ENCODE peak calls at places on chromosomes 3 and 15, in five cellular contexts. G is iris pigment epithelial cell; F is stimulated activated CD8-positive, alpha-beta memory T cell treated with anti-CD3 and anti-CD28 coated beads, Interleukin-15, amount 100 ng/mL, for 4 hours; W is A549; A is activated gamma-delta T cell treated with Interleukin-2 at 50 U/mL for 16 hours. E is an unnamed sample.

GRCh38 chr3:146221276-146221675 is 29.6 kb downstream of the PLSCR4 start:
- DNase-seq in G (peak), F (no peak), W (no peak), A (no peak), E (no peak)

GRCh38 chr15:31508656-31509055 is 182.0 kb downstream of the KLF13 start:
- DNase-seq in G (no peak), F (no peak), W (no peak), A (no peak), E (no peak)

GRCh38 chr15:101237161-101237775 is 14.6 kb downstream of the CHSY1 start:
- DNase-seq in G (peak), F (no peak), W (no peak), A (no peak), E (no peak)

GRCh38 chr15:65336767-65337435 is 32.4 kb downstream of the RNU5B-1 start:
- DNase-seq in G (no peak), F (no peak), W (no peak), A (no peak), E (no peak)

GRCh38 chr3:47916201-47916600 is 100.0 kb downstream of the MAP4 start:
- DNase-seq in G (no peak), F (no peak), W (no peak), A (no peak), E (no peak)

GRCh38 chr3:59818033-59818936 is 768.5 kb upstream of the CFAP20DC start:
- DNase-seq in G (peak), F (no peak), W (peak), A (no peak), E (no peak)

GRCh38 chr3:171257251-171258179 is 202.7 kb downstream of the TNIK start:
- DNase-seq in G (peak), F (no peak), W (no peak), A (no peak), E (no peak)

GRCh38 chr15:33443699-33444098 is 132.9 kb downstream of the RYR3 start:
- DNase-seq in G (no peak), F (no peak), W (no peak), A (no peak), E (no peak)

GRCh38 chr3:142925140-142925539 is 36.3 kb upstream of the PCOLCE2 start:
- DNase-seq in G (no peak), F (no peak), W (no peak), A (no peak), E (no peak)

GRCh38 chr15:48940508-48940907 is 23.2 kb downstream of the SHC4 start:
- DNase-seq in G (peak), F (no peak), W (peak), A (no peak), E (no peak)

GRCh38 chr3:58200846-58201355 is 9.9 kb downstream of the DNASE1L3 start:
- DNase-seq in G (no peak), F (no peak), W (no peak), A (no peak), E (no peak)

GRCh38 chr3:112390783-112391641 is 58.1 kb downstream of the CD200 start:
- DNase-seq in G (peak), F (no peak), W (no peak), A (no peak), E (no peak)

GRCh38 chr3:45347329-45348000 is 40.9 kb upstream of the LARS2 start:
- DNase-seq in G (no peak), F (no peak), W (no peak), A (no peak), E (no peak)

GRCh38 chr15:77042245-77042644 is 28.7 kb downstream of the TSPAN3 start:
- DNase-seq in G (no peak), F (no peak), W (no peak), A (no peak), E (no peak)

GRCh38 chr3:157180262-157180661 is 20.3 kb upstream of the CCNL1 start:
- DNase-seq in G (no peak), F (no peak), W (no peak), A (no peak), E (no peak)

GRCh38 chr15:93266291-93266690 is 177.3 kb upstream of the RGMA start:
- DNase-seq in G (no peak), F (no peak), W (no peak), A (no peak), E (no peak)

GRCh38 chr3:14274999-14275961 is 96.7 kb downstream of the LSM3 start:
- DNase-seq in G (no peak), F (no peak), W (peak), A (no peak), E (no peak)

GRCh38 chr3:53715815-53716483 is 130.3 kb downstream of the CHDH start:
- DNase-seq in G (peak), F (no peak), W (no peak), A (no peak), E (no peak)

GRCh38 chr3:51813539-51813938 is 34.5 kb upstream of the IQCF6 start:
- DNase-seq in G (no peak), F (no peak), W (no peak), A (no peak), E (no peak)

GRCh38 chr3:194586839-194587238 is 46.4 kb downstream of the TMEM44 start:
- DNase-seq in G (peak), F (no peak), W (no peak), A (no peak), E (no peak)

GRCh38 chr3:146326875-146327543 is 76.1 kb upstream of the PLSCR4 start:
- DNase-seq in G (peak), F (no peak), W (peak), A (no peak), E (peak)